ENCODE peak calls at places on chromosomes 7 and 10, in five cellular contexts. One of them, this sample, is unnamed.

GRCh38 chr7:91348686-91349085 is 84.5 kb downstream of the FZD1 start:
- DNase-seq in IMR-90: peak
- DNase-seq in activated CD4-positive, alpha-beta T cell treated with anti-CD3 and anti-CD28 coated beads for 4 hours: no peak
- DNase-seq in DMS153: no peak
- DNase-seq in HTR-8/SVneo: no peak
- DNase-seq in this sample: no peak

GRCh38 chr7:2954433-2954853 is 89.2 kb downstream of the CARD11 start:
- DNase-seq in IMR-90: no peak
- DNase-seq in activated CD4-positive, alpha-beta T cell treated with anti-CD3 and anti-CD28 coated beads for 4 hours: peak
- DNase-seq in DMS153: no peak
- DNase-seq in HTR-8/SVneo: no peak
- DNase-seq in this sample: no peak

GRCh38 chr7:131011437-131011752 is 277.4 kb upstream of the KLF14 start:
- DNase-seq in IMR-90: no peak
- DNase-seq in activated CD4-positive, alpha-beta T cell treated with anti-CD3 and anti-CD28 coated beads for 4 hours: no peak
- DNase-seq in DMS153: no peak
- DNase-seq in HTR-8/SVneo: no peak
- DNase-seq in this sample: no peak

GRCh38 chr10:72164617-72165016 is 51.2 kb upstream of the ANAPC16 start:
- DNase-seq in IMR-90: peak
- DNase-seq in activated CD4-positive, alpha-beta T cell treated with anti-CD3 and anti-CD28 coated beads for 4 hours: no peak
- DNase-seq in DMS153: no peak
- DNase-seq in HTR-8/SVneo: no peak
- DNase-seq in this sample: no peak

GRCh38 chr7:157656195-157656769 is 319.5 kb downstream of the DNAJB6 start:
- DNase-seq in IMR-90: no peak
- DNase-seq in activated CD4-positive, alpha-beta T cell treated with anti-CD3 and anti-CD28 coated beads for 4 hours: no peak
- DNase-seq in DMS153: no peak
- DNase-seq in HTR-8/SVneo: no peak
- DNase-seq in this sample: no peak

GRCh38 chr7:107939472-107940145 is 48.6 kb downstream of the DLD start:
- DNase-seq in IMR-90: peak
- DNase-seq in activated CD4-positive, alpha-beta T cell treated with anti-CD3 and anti-CD28 coated beads for 4 hours: no peak
- DNase-seq in DMS153: no peak
- DNase-seq in HTR-8/SVneo: no peak
- DNase-seq in this sample: peak

GRCh38 chr10:11404931-11405330 is 206.5 kb downstream of the USP6NL start:
- DNase-seq in IMR-90: no peak
- DNase-seq in activated CD4-positive, alpha-beta T cell treated with anti-CD3 and anti-CD28 coated beads for 4 hours: no peak
- DNase-seq in DMS153: peak
- DNase-seq in HTR-8/SVneo: no peak
- DNase-seq in this sample: no peak

GRCh38 chr7:145698526-145699262 is 417.9 kb upstream of the CNTNAP2 start:
- DNase-seq in IMR-90: peak
- DNase-seq in activated CD4-positive, alpha-beta T cell treated with anti-CD3 and anti-CD28 coated beads for 4 hours: no peak
- DNase-seq in DMS153: no peak
- DNase-seq in HTR-8/SVneo: no peak
- DNase-seq in this sample: no peak

GRCh38 chr7:27134392-27134791 is 3.8 kb upstream of the HOXA4 start:
- DNase-seq in IMR-90: peak
- DNase-seq in activated CD4-positive, alpha-beta T cell treated with anti-CD3 and anti-CD28 coated beads for 4 hours: no peak
- DNase-seq in DMS153: no peak
- DNase-seq in HTR-8/SVneo: no peak
- DNase-seq in this sample: no peak

GRCh38 chr10:110013615-110014293 is 6.0 kb downstream of the ADD3 start:
- DNase-seq in IMR-90: no peak
- DNase-seq in activated CD4-positive, alpha-beta T cell treated with anti-CD3 and anti-CD28 coated beads for 4 hours: peak
- DNase-seq in DMS153: peak
- DNase-seq in HTR-8/SVneo: no peak
- DNase-seq in this sample: no peak

GRCh38 chr7:77258014-77258413 is 58.4 kb upstream of the FGL2 start:
- DNase-seq in IMR-90: peak
- DNase-seq in activated CD4-positive, alpha-beta T cell treated with anti-CD3 and anti-CD28 coated beads for 4 hours: no peak
- DNase-seq in DMS153: no peak
- DNase-seq in HTR-8/SVneo: peak
- DNase-seq in this sample: no peak

GRCh38 chr7:27491534-27491933 is 171.1 kb downstream of the HIBADH start:
- DNase-seq in IMR-90: no peak
- DNase-seq in activated CD4-positive, alpha-beta T cell treated with anti-CD3 and anti-CD28 coated beads for 4 hours: no peak
- DNase-seq in DMS153: no peak
- DNase-seq in HTR-8/SVneo: no peak
- DNase-seq in this sample: no peak

GRCh38 chr7:107773027-107773426 is 29.1 kb downstream of the CBLL1 start:
- DNase-seq in IMR-90: no peak
- DNase-seq in activated CD4-positive, alpha-beta T cell treated with anti-CD3 and anti-CD28 coated beads for 4 hours: no peak
- DNase-seq in DMS153: no peak
- DNase-seq in HTR-8/SVneo: no peak
- DNase-seq in this sample: no peak

GRCh38 chr10:77163670-77164348 is 473.8 kb downstream of the KCNMA1 start:
- DNase-seq in IMR-90: peak
- DNase-seq in activated CD4-positive, alpha-beta T cell treated with anti-CD3 and anti-CD28 coated beads for 4 hours: no peak
- DNase-seq in DMS153: no peak
- DNase-seq in HTR-8/SVneo: peak
- DNase-seq in this sample: peak

GRCh38 chr10:93346060-93346459 is 136.1 kb downstream of the MYOF start:
- DNase-seq in IMR-90: peak
- DNase-seq in activated CD4-positive, alpha-beta T cell treated with anti-CD3 and anti-CD28 coated beads for 4 hours: no peak
- DNase-seq in DMS153: no peak
- DNase-seq in HTR-8/SVneo: no peak
- DNase-seq in this sample: no peak

GRCh38 chr10:101848408-101848807 is 4.8 kb upstream of the KCNIP2 start:
- DNase-seq in IMR-90: no peak
- DNase-seq in activated CD4-positive, alpha-beta T cell treated with anti-CD3 and anti-CD28 coated beads for 4 hours: no peak
- DNase-seq in DMS153: no peak
- DNase-seq in HTR-8/SVneo: no peak
- DNase-seq in this sample: no peak

GRCh38 chr10:69335063-69335587 is 56.8 kb downstream of the HK1 start:
- DNase-seq in IMR-90: no peak
- DNase-seq in activated CD4-positive, alpha-beta T cell treated with anti-CD3 and anti-CD28 coated beads for 4 hours: no peak
- DNase-seq in DMS153: no peak
- DNase-seq in HTR-8/SVneo: no peak
- DNase-seq in this sample: no peak

GRCh38 chr7:22653981-22654380 is 73.0 kb upstream of the IL6 start:
- DNase-seq in IMR-90: no peak
- DNase-seq in activated CD4-positive, alpha-beta T cell treated with anti-CD3 and anti-CD28 coated beads for 4 hours: no peak
- DNase-seq in DMS153: peak
- DNase-seq in HTR-8/SVneo: no peak
- DNase-seq in this sample: no peak

GRCh38 chr10:111209666-111210065 is 132.8 kb downstream of the ADRA2A start:
- DNase-seq in IMR-90: no peak
- DNase-seq in activated CD4-positive, alpha-beta T cell treated with anti-CD3 and anti-CD28 coated beads for 4 hours: no peak
- DNase-seq in DMS153: no peak
- DNase-seq in HTR-8/SVneo: no peak
- DNase-seq in this sample: no peak

GRCh38 chr10:317926-318325 is 182.7 kb downstream of the ZMYND11 start:
- DNase-seq in IMR-90: no peak
- DNase-seq in activated CD4-positive, alpha-beta T cell treated with anti-CD3 and anti-CD28 coated beads for 4 hours: no peak
- DNase-seq in DMS153: no peak
- DNase-seq in HTR-8/SVneo: no peak
- DNase-seq in this sample: no peak

GRCh38 chr7:150974468-150975391 is 3.4 kb downstream of the KCNH2 start:
- DNase-seq in IMR-90: peak
- DNase-seq in activated CD4-positive, alpha-beta T cell treated with anti-CD3 and anti-CD28 coated beads for 4 hours: peak
- DNase-seq in DMS153: peak
- DNase-seq in HTR-8/SVneo: no peak
- DNase-seq in this sample: no peak

GRCh38 chr10:92387289-92387940 is 96.4 kb downstream of the MARCHF5 start:
- DNase-seq in IMR-90: peak
- DNase-seq in activated CD4-positive, alpha-beta T cell treated with anti-CD3 and anti-CD28 coated beads for 4 hours: peak
- DNase-seq in DMS153: no peak
- DNase-seq in HTR-8/SVneo: peak
- DNase-seq in this sample: peak

GRCh38 chr10:12980080-12980656 is 21.3 kb downstream of the CCDC3 start:
- DNase-seq in IMR-90: no peak
- DNase-seq in activated CD4-positive, alpha-beta T cell treated with anti-CD3 and anti-CD28 coated beads for 4 hours: no peak
- DNase-seq in DMS153: no peak
- DNase-seq in HTR-8/SVneo: no peak
- DNase-seq in this sample: no peak

GRCh38 chr10:106506509-106507265 is 657.8 kb downstream of the SORCS1 start:
- DNase-seq in IMR-90: peak
- DNase-seq in activated CD4-positive, alpha-beta T cell treated with anti-CD3 and anti-CD28 coated beads for 4 hours: no peak
- DNase-seq in DMS153: no peak
- DNase-seq in HTR-8/SVneo: no peak
- DNase-seq in this sample: no peak

GRCh38 chr10:59387951-59388431 is 25.6 kb upstream of the FAM13C start:
- DNase-seq in IMR-90: peak
- DNase-seq in activated CD4-positive, alpha-beta T cell treated with anti-CD3 and anti-CD28 coated beads for 4 hours: no peak
- DNase-seq in DMS153: no peak
- DNase-seq in HTR-8/SVneo: peak
- DNase-seq in this sample: no peak

GRCh38 chr10:70748305-70748704 is 36.9 kb downstream of the TBATA start:
- DNase-seq in IMR-90: no peak
- DNase-seq in activated CD4-positive, alpha-beta T cell treated with anti-CD3 and anti-CD28 coated beads for 4 hours: no peak
- DNase-seq in DMS153: no peak
- DNase-seq in HTR-8/SVneo: no peak
- DNase-seq in this sample: no peak

GRCh38 chr7:25862993-25863726 is 288.8 kb upstream of the NFE2L3 start:
- DNase-seq in IMR-90: no peak
- DNase-seq in activated CD4-positive, alpha-beta T cell treated with anti-CD3 and anti-CD28 coated beads for 4 hours: no peak
- DNase-seq in DMS153: no peak
- DNase-seq in HTR-8/SVneo: no peak
- DNase-seq in this sample: no peak

GRCh38 chr10:112624546-112625048 is 177.6 kb downstream of the VTI1A start:
- DNase-seq in IMR-90: no peak
- DNase-seq in activated CD4-positive, alpha-beta T cell treated with anti-CD3 and anti-CD28 coated beads for 4 hours: no peak
- DNase-seq in DMS153: no peak
- DNase-seq in HTR-8/SVneo: no peak
- DNase-seq in this sample: no peak

GRCh38 chr10:104146871-104147270 is 24.9 kb downstream of the SFR1 start:
- DNase-seq in IMR-90: no peak
- DNase-seq in activated CD4-positive, alpha-beta T cell treated with anti-CD3 and anti-CD28 coated beads for 4 hours: no peak
- DNase-seq in DMS153: no peak
- DNase-seq in HTR-8/SVneo: no peak
- DNase-seq in this sample: no peak

GRCh38 chr7:158783595-158783994 is 45.7 kb downstream of the ESYT2 start:
- DNase-seq in IMR-90: no peak
- DNase-seq in activated CD4-positive, alpha-beta T cell treated with anti-CD3 and anti-CD28 coated beads for 4 hours: no peak
- DNase-seq in DMS153: no peak
- DNase-seq in HTR-8/SVneo: no peak
- DNase-seq in this sample: no peak

This sample was measured in amniotic stem cell.